ENCODE peak calls at places on chromosomes 11 and 22, in four cellular contexts. H is activated CD4-positive, alpha-beta T cell treated with anti-CD3 and anti-CD28 coated beads, Interleukin-2, amount 50 U/mL, for 1 hour; Z is ELR; G is hepatic stellate cell. F is an unnamed sample.

GRCh38 chr22:43260818-43261217 is 73.9 kb upstream of the TTLL12 start:
- DNase-seq in H (no peak), Z (no peak), G (no peak), F (no peak)

GRCh38 chr22:23294221-23294620 is 113.9 kb downstream of the BCR start:
- DNase-seq in H (no peak), Z (no peak), G (no peak), F (no peak)

GRCh38 chr22:17970205-17970708 is 54.1 kb downstream of the MICAL3 start:
- DNase-seq in G (no peak), Z (peak; percentile 63), H (no peak), F (peak; percentile 13)

GRCh38 chr11:4808476-4808875 is 4.3 kb upstream of the OR52R1 start:
- DNase-seq in H (no peak), G (no peak), Z (no peak), F (no peak)

GRCh38 chr11:124586247-124586860 is 16.6 kb downstream of the OR8A1 start:
- DNase-seq in Z (peak; percentile 68), H (peak; percentile 31), G (peak; percentile 5), F (peak; percentile 71)

GRCh38 chr11:10599388-10600175 is 31.1 kb upstream of the LYVE1 start:
- DNase-seq in G (peak; percentile 31), Z (no peak), H (no peak), F (no peak)

GRCh38 chr22:43867839-43868652 is 5.7 kb upstream of the SULT4A1 start:
- DNase-seq in G (peak; percentile 61), H (no peak), Z (peak; percentile 61), F (peak; percentile 72)

GRCh38 chr22:36285545-36285944 is 32.6 kb downstream of the APOL1 start:
- DNase-seq in Z (no peak), G (no peak), H (no peak), F (no peak)

GRCh38 chr11:16784671-16785070 is 46.2 kb downstream of the C11orf58 start:
- DNase-seq in Z (no peak), H (no peak), G (no peak), F (no peak)

GRCh38 chr22:31230871-31231621 is 18.9 kb downstream of the LIMK2 start:
- DNase-seq in H (peak; percentile 60), G (peak; percentile 35), Z (peak; percentile 46), F (peak; percentile 90)

GRCh38 chr22:46250035-46250782 is at the start of gene CDPF1:
- DNase-seq in Z (peak; percentile 90), H (peak; percentile 89), G (peak; percentile 95), F (peak; percentile 89)

GRCh38 chr22:49963647-49964026 is 3.1 kb downstream of the PIM3 start:
- DNase-seq in Z (no peak), G (no peak), H (no peak), F (peak; percentile 31)

GRCh38 chr11:9741260-9741659 is 77.4 kb downstream of the SWAP70 start:
- DNase-seq in H (no peak), Z (no peak), G (no peak), F (no peak)

GRCh38 chr11:2208691-2209369 is 37.2 kb upstream of the TH start:
- DNase-seq in Z (peak; percentile 18), G (peak; percentile 9), H (no peak), F (no peak)

GRCh38 chr11:133833101-133833898 is 12.0 kb downstream of the SPATA19 start:
- DNase-seq in Z (peak; percentile 14), G (no peak), H (no peak), F (no peak)

GRCh38 chr11:13210424-13210823 is 67.2 kb upstream of the BMAL1 start:
- DNase-seq in G (peak; percentile 33), Z (peak; percentile 88), H (peak; percentile 25), F (peak; percentile 86)

GRCh38 chr11:96235725-96236124 is 107.3 kb downstream of the MAML2 start:
- DNase-seq in H (no peak), Z (no peak), G (no peak), F (no peak)

GRCh38 chr22:40107756-40108437 is 69.8 kb upstream of the TNRC6B start:
- DNase-seq in G (peak; percentile 34), H (peak; percentile 25), Z (peak; percentile 72), F (peak; percentile 33)

GRCh38 chr11:75273989-75274391 is 33.4 kb downstream of the TPBGL start:
- DNase-seq in G (no peak), Z (no peak), H (no peak), F (no peak)

GRCh38 chr11:86696451-86696850 is 24.0 kb upstream of the ME3 start:
- DNase-seq in H (no peak), G (no peak), Z (no peak), F (no peak)

GRCh38 chr11:110907629-110908028 is 195.4 kb upstream of the ARHGAP20 start:
- DNase-seq in H (no peak), G (no peak), Z (peak; percentile 51), F (peak; percentile 78)

GRCh38 chr22:34395370-34395769 is 475.1 kb upstream of the LARGE1 start:
- DNase-seq in H (no peak), Z (no peak), G (no peak), F (no peak)

GRCh38 chr22:28398355-28398754 is 281.3 kb downstream of the TTC28 start:
- DNase-seq in G (no peak), H (no peak), Z (no peak), F (no peak)

GRCh38 chr11:119545978-119546915 is 123.3 kb upstream of the THY1 start:
- DNase-seq in H (no peak), G (no peak), Z (no peak), F (no peak)

GRCh38 chr11:128355558-128355957 is 231.8 kb downstream of the ETS1 start:
- DNase-seq in H (no peak), G (no peak), Z (no peak), F (no peak)

GRCh38 chr11:57775474-57775873 is 13.9 kb downstream of the CTNND1 start:
- DNase-seq in Z (no peak), H (no peak), G (no peak), F (peak; percentile 65)

GRCh38 chr11:11989774-11990744 is 18.4 kb downstream of the DKK3 start:
- DNase-seq in H (no peak), Z (no peak), G (no peak), F (peak; percentile 88)

GRCh38 chr22:10741210-10741609 is 4786.8 kb upstream of the OR11H1 start:
- DNase-seq in Z (no peak), H (no peak), G (no peak), F (no peak)

GRCh38 chr11:9613830-9614762 is 40.6 kb downstream of the WEE1 start:
- DNase-seq in H (peak; percentile 86), Z (peak; percentile 84), G (peak; percentile 78), F (peak; percentile 82)

F was measured in lung microvascular endothelial cell.